ENCODE peak calls at places on chromosomes 6 and 20, in five cellular contexts. S, N, D, T and J are unnamed samples.

GRCh38 chr20:19009071-19009688 is 195.6 kb downstream of the SCP2D1 start:
- DNase-seq in N (no peak), S (no peak), T (no peak), D (no peak), J (no peak)

GRCh38 chr20:23136893-23137745 is 51.0 kb upstream of the CD93 start:
- DNase-seq in T (no peak), D (no peak), N (no peak), S (no peak), J (no peak)

GRCh38 chr20:3115190-3116107 is 30.9 kb upstream of the AVP start:
- DNase-seq in T (peak; percentile 78), D (no peak), S (peak; percentile 93), N (no peak), J (peak; percentile 77)

GRCh38 chr6:44428682-44429081 is 41.2 kb downstream of the CDC5L start:
- DNase-seq in T (no peak), S (peak; percentile 71), N (no peak), D (no peak), J (peak; percentile 70)

GRCh38 chr6:109373333-109373732 is 8.9 kb downstream of the CD164 start:
- DNase-seq in S (no peak), D (no peak), T (no peak), N (no peak), J (no peak)

GRCh38 chr6:17015551-17016381 is 86.1 kb upstream of the STMND1 start:
- DNase-seq in S (peak; percentile 54), T (no peak), N (no peak), D (no peak), J (no peak)

GRCh38 chr20:34639755-34640222 is 37.1 kb downstream of the PIGU start:
- DNase-seq in D (no peak), T (no peak), N (no peak), S (no peak), J (no peak)

GRCh38 chr20:2747676-2748235 is 52.7 kb downstream of the CPXM1 start:
- DNase-seq in D (no peak), S (peak; percentile 2), T (no peak), N (no peak), J (no peak)

GRCh38 chr6:139271056-139271455 is 20.7 kb downstream of the TXLNB start:
- DNase-seq in N (no peak), D (no peak), S (no peak), T (peak; percentile 30), J (no peak)

GRCh38 chr6:22717906-22718305 is 148.5 kb downstream of the HDGFL1 start:
- DNase-seq in D (no peak), S (no peak), N (no peak), T (no peak), J (no peak)

GRCh38 chr6:129732034-129732433 is 22.1 kb upstream of the ARHGAP18 start:
- DNase-seq in S (no peak), N (no peak), D (no peak), T (no peak), J (peak; percentile 7)

GRCh38 chr6:5672581-5673011 is 334.1 kb downstream of the NRN1 start:
- DNase-seq in D (no peak), T (no peak), N (no peak), S (peak; percentile 92), J (peak; percentile 96)

GRCh38 chr6:166112580-166112979 is 55.1 kb downstream of the TBXT start:
- DNase-seq in N (no peak), D (no peak), T (no peak), S (peak; percentile 93), J (peak; percentile 96)

GRCh38 chr6:43070028-43070632 is 6.0 kb upstream of the PTK7 start:
- DNase-seq in D (no peak), S (peak; percentile 80), N (no peak), T (no peak), J (peak; percentile 77)

GRCh38 chr6:135322427-135323201 is 141.5 kb downstream of the MYB start:
- DNase-seq in S (no peak), N (no peak), T (no peak), D (no peak), J (no peak)

GRCh38 chr20:24784607-24785006 is 164.5 kb upstream of the CST7 start:
- DNase-seq in D (no peak), S (no peak), N (peak; percentile 5), T (no peak), J (no peak)

GRCh38 chr6:159184559-159184958 is 15.4 kb downstream of the FNDC1 start:
- DNase-seq in N (no peak), S (peak; percentile 84), D (no peak), T (no peak), J (peak; percentile 83)

GRCh38 chr6:47440722-47441121 is 36.9 kb upstream of the CD2AP start:
- DNase-seq in S (no peak), D (no peak), N (no peak), T (peak; percentile 43), J (no peak)

GRCh38 chr20:34024733-34025351 is 31.1 kb downstream of the RALY start:
- DNase-seq in N (no peak), S (no peak), T (no peak), D (no peak), J (no peak)

GRCh38 chr20:51481311-51481997 is 61.1 kb downstream of the NFATC2 start:
- DNase-seq in S (no peak), D (no peak), T (no peak), N (no peak), J (no peak)

GRCh38 chr6:39225946-39226437 is 3.3 kb downstream of the KCNK5 start:
- DNase-seq in T (no peak), N (no peak), S (no peak), D (no peak), J (no peak)

GRCh38 chr20:41081276-41081814 is 52.7 kb downstream of the TOP1 start:
- DNase-seq in N (no peak), T (no peak), S (no peak), D (no peak), J (peak; percentile 50)

GRCh38 chr20:50710492-50711063 is 19.2 kb upstream of the RIPOR3 start:
- DNase-seq in N (no peak), D (peak; percentile 82), T (no peak), S (no peak), J (peak; percentile 85)